ENCODE peak calls at places on chromosome 4, in five cellular contexts. T, R, V, G and W are unnamed samples.

GRCh38 chr4:107885865-107886264 is 45.5 kb upstream of the CYP2U1 start:
- DNase-seq in T (no peak), R (no peak), V (no peak), G (no peak), W (no peak)

GRCh38 chr4:17065821-17066220 is 167.4 kb upstream of the LDB2 start:
- DNase-seq in T (no peak), R (no peak), V (no peak), G (no peak), W (no peak)

GRCh38 chr4:94332983-94333590 is 9.5 kb downstream of the HPGDS start:
- DNase-seq in T (peak), R (no peak), V (no peak), G (no peak), W (peak)

GRCh38 chr4:105808030-105808429 is 87.2 kb upstream of the NPNT start:
- DNase-seq in T (no peak), R (no peak), V (no peak), G (no peak), W (no peak)

GRCh38 chr4:94452476-94453300 is 946 bp downstream of the PDLIM5 start:
- DNase-seq in T (peak), R (no peak), V (no peak), G (peak), W (peak)

GRCh38 chr4:56817840-56818491 is 3.5 kb downstream of the SPINK2 start:
- DNase-seq in T (no peak), R (no peak), V (no peak), G (no peak), W (no peak)

GRCh38 chr4:61520688-61521160 is 320.6 kb downstream of the ADGRL3 start:
- DNase-seq in T (no peak), R (no peak), V (no peak), G (no peak), W (peak)

GRCh38 chr4:42310343-42310742 is 86.9 kb upstream of the SHISA3 start:
- DNase-seq in T (no peak), R (no peak), V (no peak), G (no peak), W (no peak)

GRCh38 chr4:37675587-37676290 is 10.4 kb downstream of the RELL1 start:
- DNase-seq in T (peak), R (no peak), V (no peak), G (no peak), W (no peak)

GRCh38 chr4:15451866-15452765 is 17.6 kb upstream of the CC2D2A start:
- DNase-seq in T (peak), R (no peak), V (no peak), G (no peak), W (no peak)

GRCh38 chr4:94489075-94489474 is 37.3 kb downstream of the PDLIM5 start:
- DNase-seq in T (no peak), R (no peak), V (no peak), G (no peak), W (no peak)

GRCh38 chr4:186726440-186727148 is 2.9 kb upstream of the FAT1 start:
- DNase-seq in T (peak), R (no peak), V (no peak), G (peak), W (no peak)

GRCh38 chr4:52317981-52318380 is 266.9 kb downstream of the SPATA18 start:
- DNase-seq in T (no peak), R (no peak), V (no peak), G (no peak), W (no peak)

GRCh38 chr4:83285022-83285387 is 407 bp upstream of the COQ2 start:
- DNase-seq in T (no peak), R (no peak), V (peak), G (no peak), W (no peak)

GRCh38 chr4:112003508-112003907 is 141.7 kb upstream of the FAM241A start:
- DNase-seq in T (no peak), R (no peak), V (no peak), G (no peak), W (no peak)

GRCh38 chr4:186201535-186202230 is 10.3 kb downstream of the CYP4V2 start:
- DNase-seq in T (peak), R (peak), V (no peak), G (no peak), W (peak)

GRCh38 chr4:67973608-67974007 is 10.3 kb upstream of the TMPRSS11A start:
- DNase-seq in T (no peak), R (no peak), V (no peak), G (no peak), W (no peak)

GRCh38 chr4:19193274-19193962 is 1058.3 kb upstream of the SLIT2 start:
- DNase-seq in T (no peak), R (no peak), V (no peak), G (no peak), W (no peak)